ENCODE peak calls at places on chromosomes 16 and 17, in seven cellular contexts. U is cardiac muscle cell, X is IMR-90, W is SK-N-SH, C is astrocyte, F is fibroblast of the aortic adventitia, Z is HL-60. O is an unnamed sample.

GRCh38 chr17:81397314-81398169 is 2.3 kb downstream of the BAHCC1 start:
- DNase-seq in U (peak), X (peak), W (peak), C (no peak), F (peak), Z (peak), O (no peak)

GRCh38 chr17:19453296-19453695 is 42.3 kb downstream of the RNF112 start:
- DNase-seq in U (no peak), X (no peak), W (no peak), C (no peak), F (no peak), Z (no peak), O (no peak)

GRCh38 chr17:65278050-65278819 is 141.1 kb downstream of the RGS9 start:
- DNase-seq in U (peak), X (peak), W (peak), C (peak), F (peak), Z (no peak), O (peak)

GRCh38 chr16:13306153-13306552 is 404.8 kb downstream of the SHISA9 start:
- DNase-seq in U (no peak), X (no peak), W (no peak), C (no peak), F (no peak), Z (no peak), O (no peak)

GRCh38 chr16:75591001-75591852 is 25.0 kb downstream of the GABARAPL2 start:
- DNase-seq in U (peak), X (peak), W (peak), C (peak), F (peak), Z (no peak), O (peak)

GRCh38 chr16:68486671-68487495 is 38.6 kb upstream of the SMPD3 start:
- DNase-seq in U (no peak), X (no peak), W (no peak), C (no peak), F (no peak), Z (no peak), O (no peak)

GRCh38 chr17:40903129-40903847 is 18.2 kb upstream of the KRT20 start:
- DNase-seq in U (no peak), X (peak), W (no peak), C (peak), F (peak), Z (no peak), O (peak)

GRCh38 chr16:27959914-27960313 is 103.6 kb downstream of the GSG1L start:
- DNase-seq in U (no peak), X (no peak), W (no peak), C (no peak), F (no peak), Z (no peak), O (no peak)

GRCh38 chr17:18379246-18380146 is 1.9 kb downstream of the EVPLL start:
- DNase-seq in U (no peak), X (no peak), W (peak), C (no peak), F (no peak), Z (no peak), O (no peak)

GRCh38 chr17:39174907-39175694 is 9.1 kb upstream of the ARL5C start:
- DNase-seq in U (peak), X (peak), W (peak), C (no peak), F (peak), Z (peak), O (peak)

GRCh38 chr17:30389755-30390300 is 11.1 kb downstream of the CPD start:
- DNase-seq in U (no peak), X (no peak), W (no peak), C (no peak), F (peak), Z (no peak), O (no peak)

GRCh38 chr16:56255904-56256303 is 64.6 kb downstream of the GNAO1 start:
- DNase-seq in U (no peak), X (no peak), W (no peak), C (no peak), F (no peak), Z (no peak), O (no peak)

GRCh38 chr17:5220074-5220473 is 14.6 kb downstream of the SCIMP start:
- DNase-seq in U (no peak), X (no peak), W (no peak), C (no peak), F (no peak), Z (no peak), O (no peak)

GRCh38 chr16:58123896-58124600 is 5.1 kb downstream of the CFAP20 start:
- DNase-seq in U (no peak), X (no peak), W (no peak), C (no peak), F (no peak), Z (no peak), O (no peak)

DNA sequence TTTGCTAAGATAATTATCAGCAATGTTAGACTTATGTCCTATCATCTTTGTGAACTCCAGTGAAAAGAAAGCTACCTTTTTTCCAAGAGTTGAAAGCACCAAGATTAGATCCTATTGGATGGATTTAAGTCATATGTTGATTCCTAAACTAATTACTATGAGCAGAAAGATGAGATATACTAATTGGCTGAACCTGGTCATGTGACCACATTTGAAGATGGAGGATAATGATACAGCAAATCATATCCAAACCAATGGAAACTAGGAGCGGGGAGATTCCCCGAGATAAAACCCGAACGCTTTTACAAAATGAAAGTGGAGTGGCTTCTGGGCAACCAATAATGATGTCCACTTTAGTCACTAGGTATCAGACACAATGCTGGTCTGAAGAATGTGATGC is 1060.2 kb upstream of the EEF2KMT start:
- DNase-seq in U (no peak), X (no peak), W (no peak), C (no peak), F (no peak), Z (no peak), O (no peak)
- TF ChIP-seq CTCF in U (no peak), X (no peak), W (no peak), C (no peak), F (no peak), Z (no peak), O (no peak)

GRCh38 chr17:28725166-28725659 is 820 bp downstream of the TLCD1 start:
- DNase-seq in U (no peak), X (peak), W (no peak), C (peak), F (peak), Z (peak), O (peak)
- TF ChIP-seq CTCF in U (no peak), X (no peak), W (peak), C (no peak), F (no peak), Z (no peak), O (peak)

GRCh38 chr17:57235124-57235523 is 21.2 kb upstream of the MSI2 start:
- DNase-seq in U (no peak), X (no peak), W (no peak), C (no peak), F (no peak), Z (no peak), O (no peak)
- TF ChIP-seq CTCF in U (no peak), X (no peak), W (no peak), C (no peak), F (no peak), Z (no peak), O (no peak)

DNA sequence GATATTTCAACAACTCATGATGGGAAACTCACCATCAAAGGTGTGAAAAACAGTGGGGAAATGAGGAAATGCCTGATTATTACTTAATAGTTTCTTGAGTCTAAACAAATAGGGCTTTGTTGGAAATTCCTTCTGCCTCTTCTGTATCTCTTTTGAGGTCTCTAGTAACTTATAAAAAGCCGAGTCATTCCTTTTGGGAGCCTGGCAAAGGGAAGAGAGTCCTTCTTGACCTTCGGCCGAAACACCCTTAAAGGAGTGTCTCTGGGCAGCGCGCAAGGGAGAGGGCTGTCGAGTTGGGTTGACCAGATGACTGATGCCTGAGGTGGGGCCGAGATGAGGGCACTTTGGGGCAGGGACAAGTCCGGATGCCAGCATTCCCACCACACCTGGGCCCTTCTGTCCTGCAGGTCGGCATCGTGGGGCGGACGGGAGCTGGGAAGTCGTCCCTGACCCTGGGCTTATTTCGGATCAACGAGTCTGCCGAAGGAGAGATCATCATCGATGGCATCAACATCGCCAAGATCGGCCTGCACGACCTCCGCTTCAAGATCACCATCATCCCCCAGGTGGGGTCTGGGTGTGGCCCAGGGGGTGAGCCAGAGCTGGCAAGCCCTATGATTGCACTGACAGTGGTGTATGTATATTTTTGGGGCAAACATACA is 89.2 kb downstream of the ABCC6 start:
- DNase-seq in U (no peak), X (no peak), W (no peak), C (no peak), F (no peak), Z (no peak), O (no peak)
- TF ChIP-seq CTCF in U (no peak), X (no peak), W (no peak), C (no peak), F (no peak), Z (no peak), O (no peak)

DNA sequence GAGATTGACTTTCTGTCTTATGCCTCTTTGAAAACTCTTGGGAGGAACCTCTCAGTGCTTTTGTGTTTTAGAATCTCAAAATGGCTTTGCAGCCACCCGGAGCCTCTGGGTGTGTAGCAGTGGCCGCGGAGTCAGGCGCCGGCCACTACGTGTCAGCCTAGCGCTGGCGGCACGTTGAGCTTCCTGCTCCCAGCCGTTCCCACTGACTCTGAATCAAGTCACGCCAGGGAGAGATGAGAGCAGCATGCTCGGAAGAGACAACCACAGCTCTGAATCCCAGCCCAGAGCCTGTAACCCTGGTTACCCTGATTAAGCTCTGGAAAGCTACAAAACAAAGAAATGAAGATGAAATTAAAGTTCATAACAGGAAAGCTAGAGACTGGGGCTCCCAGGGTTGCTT is 97.4 kb upstream of the CACNG5 start:
- DNase-seq in U (peak), X (peak), W (no peak), C (peak), F (peak), Z (no peak), O (peak)
- TF ChIP-seq CTCF in U (peak), X (no peak), W (no peak), C (no peak), F (peak), Z (no peak), O (peak)

GRCh38 chr17:27354051-27354490 is 60.2 kb downstream of the WSB1 start:
- DNase-seq in U (no peak), X (no peak), W (no peak), C (no peak), F (no peak), Z (no peak), O (no peak)
- TF ChIP-seq CTCF in U (no peak), X (no peak), W (no peak), C (no peak), F (no peak), Z (no peak), O (no peak)

DNA sequence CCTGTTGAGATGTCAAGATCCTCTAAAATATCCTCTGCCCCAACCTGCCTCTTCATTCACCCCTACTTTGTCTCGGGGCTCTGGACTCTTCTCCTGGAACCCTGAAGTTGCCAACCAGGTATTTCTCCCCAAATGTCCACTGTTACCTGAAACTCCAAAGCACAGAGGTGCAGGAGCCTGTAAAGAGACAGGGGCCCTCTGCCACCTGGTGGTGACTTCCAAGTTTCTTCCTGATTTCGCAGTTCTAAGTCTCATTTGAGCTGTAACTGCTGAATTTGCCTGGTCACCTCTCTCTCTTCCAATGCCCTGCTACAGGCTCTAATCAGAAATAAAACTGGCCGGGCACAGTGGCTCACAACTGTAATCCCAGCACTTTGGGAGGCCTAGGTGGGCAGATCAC is 77.1 kb upstream of the RCVRN start:
- DNase-seq in U (peak), X (no peak), W (no peak), C (no peak), F (no peak), Z (peak), O (no peak)
- TF ChIP-seq CTCF in U (peak), X (peak), W (peak), C (no peak), F (no peak), Z (no peak), O (peak)

DNA sequence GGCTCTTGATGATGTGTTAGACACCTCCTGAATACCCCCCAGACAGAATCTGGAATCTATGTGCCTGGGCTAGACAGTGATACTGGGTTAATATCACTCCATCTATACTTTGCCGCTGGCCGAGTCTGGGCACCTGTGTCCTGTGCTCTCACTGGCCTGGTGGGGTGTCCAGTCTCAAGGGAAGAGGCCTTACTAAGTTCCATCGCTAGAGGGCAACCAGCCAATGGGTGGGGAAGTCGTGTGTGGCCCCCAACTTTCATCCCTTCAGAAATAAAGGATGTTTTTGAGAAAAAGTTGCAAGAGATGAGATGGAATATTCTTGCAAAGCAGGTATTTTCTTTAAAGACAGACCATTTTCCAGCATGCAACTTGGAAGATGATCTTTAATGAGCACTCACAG is 1.6 kb upstream of the GLP2R start:
- DNase-seq in U (no peak), X (no peak), W (no peak), C (no peak), F (no peak), Z (no peak), O (no peak)
- TF ChIP-seq CTCF in U (peak), X (no peak), W (no peak), C (no peak), F (no peak), Z (no peak), O (peak)

GRCh38 chr17:79029327-79030009 is 5.5 kb downstream of the C1QTNF1 start:
- DNase-seq in U (no peak), X (no peak), W (no peak), C (no peak), F (no peak), Z (no peak), O (no peak)

GRCh38 chr17:79027274-79027924 is 3.4 kb downstream of the C1QTNF1 start:
- DNase-seq in U (peak), X (no peak), W (peak), C (no peak), F (no peak), Z (no peak), O (no peak)

GRCh38 chr17:79026345-79027273 is 2.6 kb downstream of the C1QTNF1 start:
- DNase-seq in U (no peak), X (peak), W (peak), C (peak), F (peak), Z (no peak), O (no peak)

GRCh38 chr17:79027925-79028491 is 4.0 kb downstream of the C1QTNF1 start:
- DNase-seq in U (no peak), X (no peak), W (peak), C (no peak), F (peak), Z (no peak), O (no peak)

GRCh38 chr17:79028496-79029326 is 4.7 kb downstream of the C1QTNF1 start:
- DNase-seq in U (no peak), X (no peak), W (peak), C (no peak), F (no peak), Z (no peak), O (no peak)
- TF ChIP-seq CTCF in U (peak), X (peak), W (peak), C (no peak), F (peak), Z (no peak), O (peak)

O was measured in brain microvascular endothelial cell.